ENCODE peak calls at places on chromosomes 7 and 10, in eight cellular contexts. B, G, K, F, H, W, S and P are unnamed samples.

GRCh38 chr7:94375713-94376112 is 19.0 kb upstream of the COL1A2 start:
- DNase-seq in B (no peak), G (peak), K (no peak), F (no peak), H (no peak), W (peak), S (no peak), P (no peak)

GRCh38 chr7:39430441-39430840 is 135.8 kb upstream of the YAE1 start:
- DNase-seq in B (no peak), G (no peak), K (no peak), F (no peak), H (no peak), W (no peak), S (no peak), P (no peak)

GRCh38 chr10:58642283-58642682 is 129.6 kb downstream of the BICC1 start:
- DNase-seq in B (no peak), G (no peak), K (no peak), F (no peak), H (no peak), W (no peak), S (no peak), P (no peak)

GRCh38 chr10:109992485-109992884 is 15.3 kb upstream of the ADD3 start:
- DNase-seq in B (no peak), G (peak), K (no peak), F (no peak), H (no peak), W (peak), S (no peak), P (no peak)

GRCh38 chr7:121530251-121531174 is 134.4 kb upstream of the FAM3C start:
- DNase-seq in B (no peak), G (peak), K (no peak), F (no peak), H (peak), W (peak), S (peak), P (no peak)

GRCh38 chr10:25047902-25048301 is 31.5 kb downstream of the THNSL1 start:
- DNase-seq in B (no peak), G (no peak), K (no peak), F (no peak), H (no peak), W (peak), S (no peak), P (no peak)

GRCh38 chr7:29297194-29297890 is 102.8 kb downstream of the CHN2 start:
- DNase-seq in B (no peak), G (no peak), K (no peak), F (no peak), H (peak), W (no peak), S (no peak), P (no peak)

GRCh38 chr10:50641636-50642035 is 17.9 kb upstream of the SGMS1 start:
- DNase-seq in B (no peak), G (no peak), K (no peak), F (no peak), H (no peak), W (no peak), S (no peak), P (no peak)

GRCh38 chr7:92634924-92635519 is 44.8 kb upstream of the FAM133B start:
- DNase-seq in B (no peak), G (peak), K (no peak), F (no peak), H (peak), W (peak), S (peak), P (no peak)

GRCh38 chr7:23476286-23477169 is 6.2 kb upstream of the IGF2BP3 start:
- DNase-seq in B (no peak), G (no peak), K (no peak), F (no peak), H (no peak), W (no peak), S (no peak), P (no peak)
- H3K27ac ChIP-seq in B (no peak), G (no peak), K (no peak), F (no peak), H (peak), W (no peak), S (no peak), P (no peak)

DNA sequence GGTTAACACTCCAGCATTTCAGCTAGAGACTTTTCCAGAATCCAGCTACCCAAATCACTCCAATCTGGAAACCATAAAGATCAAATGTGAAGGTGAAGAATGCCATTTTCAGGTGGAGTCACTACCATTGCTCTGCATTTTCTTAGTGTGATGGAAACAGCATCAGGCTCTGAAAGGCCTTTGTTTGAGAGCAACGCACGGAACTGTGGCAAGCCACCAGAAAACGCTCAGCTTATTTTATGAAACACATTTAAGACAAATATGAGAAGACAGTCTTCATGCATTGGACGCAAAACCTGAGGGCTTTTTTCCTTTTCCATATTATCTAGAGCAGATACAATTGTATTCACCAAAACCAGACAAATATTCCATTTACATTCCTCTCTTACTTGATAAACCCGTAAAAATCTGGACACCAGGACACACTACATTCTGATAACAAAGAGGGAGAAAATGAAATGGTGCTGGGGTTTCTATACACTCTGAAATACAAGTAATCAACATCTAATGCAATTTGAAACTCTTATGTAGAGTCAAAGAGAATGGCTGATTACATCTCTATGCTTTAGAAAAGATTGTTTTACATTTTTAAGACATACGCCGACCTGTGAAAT is 99.1 kb downstream of the NRP1 start:
- DNase-seq in B (no peak), G (no peak), K (no peak), F (no peak), H (no peak), W (no peak), S (no peak), P (no peak)
- H3K27ac ChIP-seq in B (no peak), G (peak), K (no peak), F (no peak), H (peak), W (peak), S (no peak), P (no peak)

GRCh38 chr7:5045558-5046396 is at the start of gene RBAK:
- DNase-seq in B (peak), G (peak), K (peak), F (peak), H (peak), W (peak), S (peak), P (peak)
- H3K27ac ChIP-seq in B (no peak), G (peak), K (peak), F (peak), H (peak), W (peak), S (peak), P (peak)

GRCh38 chr10:11049772-11050171 is 32.1 kb downstream of the CELF2 start:
- DNase-seq in B (no peak), G (no peak), K (no peak), F (no peak), H (no peak), W (no peak), S (no peak), P (no peak)

GRCh38 chr10:11050301-11051000 is 32.8 kb downstream of the CELF2 start:
- DNase-seq in B (no peak), G (no peak), K (no peak), F (no peak), H (no peak), W (no peak), S (no peak), P (no peak)

GRCh38 chr10:11051001-11051324 is 33.3 kb downstream of the CELF2 start:
- DNase-seq in B (no peak), G (no peak), K (no peak), F (no peak), H (no peak), W (no peak), S (no peak), P (no peak)

GRCh38 chr10:11046766-11047165 is 29.1 kb downstream of the CELF2 start:
- DNase-seq in B (no peak), G (no peak), K (no peak), F (no peak), H (no peak), W (no peak), S (no peak), P (no peak)

DNA sequence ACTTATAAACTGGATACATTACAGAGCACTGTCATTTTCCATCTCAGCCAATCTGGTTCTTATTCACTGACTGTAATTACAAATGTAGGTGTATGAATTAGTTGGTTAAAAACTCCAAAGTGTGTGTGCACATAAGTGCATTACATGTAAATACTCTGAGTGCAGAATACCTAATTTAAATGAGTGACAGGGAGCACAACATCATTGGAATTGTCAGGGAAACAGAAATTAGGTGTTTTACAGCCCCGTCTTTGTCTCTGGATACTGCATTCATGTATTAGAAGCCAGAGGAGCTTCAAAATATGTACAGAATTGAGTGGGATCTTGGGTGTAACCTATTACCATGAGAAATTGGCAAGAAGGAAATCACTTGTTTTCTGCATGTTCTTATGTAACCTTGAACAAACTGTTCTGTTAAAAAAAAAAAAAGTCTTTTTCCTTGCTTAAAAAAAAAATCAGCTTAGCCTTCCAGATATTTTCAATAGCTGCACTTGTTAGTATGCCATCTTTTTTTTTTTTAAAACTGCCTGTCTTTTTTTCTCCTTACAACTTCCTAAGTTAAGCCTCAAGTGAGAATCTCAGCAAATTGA is 31.1 kb downstream of the CELF2 start:
- DNase-seq in B (no peak), G (no peak), K (no peak), F (no peak), H (no peak), W (no peak), S (no peak), P (no peak)
- H3K27ac ChIP-seq in B (no peak), G (no peak), K (no peak), F (peak), H (no peak), W (no peak), S (no peak), P (no peak)

DNA sequence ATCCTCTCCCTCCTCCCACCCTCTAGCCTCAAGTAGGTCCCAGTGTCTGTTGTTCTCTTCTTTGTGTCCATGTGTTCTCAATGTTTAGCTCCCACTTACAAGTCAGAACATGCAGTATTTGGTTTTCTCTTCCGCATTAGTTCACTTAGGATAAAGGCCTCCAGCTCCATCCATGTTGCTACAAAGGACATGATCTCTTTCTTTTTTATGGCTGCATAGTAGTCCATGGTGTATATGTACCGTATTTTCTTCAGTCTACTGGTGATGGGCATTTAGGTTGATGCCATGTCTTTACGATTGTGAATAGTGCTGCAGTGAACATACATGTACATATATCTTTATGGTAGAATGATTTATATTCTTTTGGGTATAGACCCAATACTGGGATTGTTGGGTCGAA is 1.6 kb upstream of the GOT1 start:
- DNase-seq in B (no peak), G (no peak), K (no peak), F (no peak), H (no peak), W (no peak), S (no peak), P (no peak)
- H3K27ac ChIP-seq in B (no peak), G (no peak), K (no peak), F (no peak), H (peak), W (no peak), S (peak), P (no peak)